ENCODE peak calls at places on chromosomes 11 and 22, in four cellular contexts. E is upper lobe of right lung; P is heart right ventricle; M is CD8-positive, alpha-beta T cell. R is an unnamed sample.

GRCh38 chr11:62669420-62670161 is 1.9 kb upstream of the UQCC3 start:
- DNase-seq in P (no peak), M (no peak), E (no peak), R (no peak)

GRCh38 chr11:5881756-5882155 is 1.3 kb downstream of the OR52E4 start:
- DNase-seq in P (no peak), M (no peak), E (no peak), R (no peak)

GRCh38 chr11:61384271-61385242 is 7.8 kb upstream of the TMEM216 start:
- DNase-seq in E (peak; percentile 36), M (no peak), P (no peak), R (no peak)

GRCh38 chr11:120712862-120713770 is 201.6 kb downstream of the GRIK4 start:
- DNase-seq in P (no peak), M (no peak), E (no peak), R (peak; percentile 33)

GRCh38 chr22:23570681-23571080 is 9.4 kb downstream of the IGLL1 start:
- DNase-seq in M (no peak), P (no peak), E (peak; percentile 39), R (no peak)

GRCh38 chr11:57484141-57484710 is 23.9 kb downstream of the RTN4RL2 start:
- DNase-seq in P (no peak), E (no peak), M (no peak), R (no peak)

GRCh38 chr11:70319694-70320093 is 49.2 kb downstream of the PPFIA1 start:
- DNase-seq in P (no peak), M (no peak), E (no peak), R (no peak)

GRCh38 chr22:18031670-18032454 is 7.5 kb upstream of the MICAL3 start:
- DNase-seq in P (no peak), M (no peak), E (no peak), R (peak; percentile 86)

GRCh38 chr11:79313513-79313912 is 127.3 kb downstream of the TENM4 start:
- DNase-seq in P (no peak), E (no peak), M (no peak), R (no peak)

GRCh38 chr11:6864436-6864835 is 1.6 kb downstream of the OR10A2 start:
- DNase-seq in M (no peak), E (no peak), P (no peak), R (no peak)

GRCh38 chr11:28585007-28585406 is 476.8 kb downstream of the METTL15 start:
- DNase-seq in E (no peak), M (no peak), P (no peak), R (no peak)

GRCh38 chr11:59283825-59284772 is 71.4 kb upstream of the MPEG1 start:
- DNase-seq in M (peak; percentile 26), E (no peak), P (peak; percentile 23), R (peak; percentile 38)

GRCh38 chr11:85710912-85711311 is 24.9 kb upstream of the CCDC89 start:
- DNase-seq in M (no peak), P (no peak), E (no peak), R (no peak)

GRCh38 chr11:73980001-73980960 is 2.4 kb downstream of the UCP2 start:
- DNase-seq in E (peak; percentile 69), P (peak; percentile 22), M (peak; percentile 67), R (no peak)

GRCh38 chr11:1652026-1652425 is 22.5 kb downstream of the KRTAP5-5 start:
- DNase-seq in P (no peak), E (peak; percentile 42), M (no peak), R (peak; percentile 12)

GRCh38 chr11:2741006-2741376 is 41.2 kb upstream of the KCNQ1OT1 start:
- DNase-seq in E (no peak), M (no peak), P (no peak), R (no peak)

GRCh38 chr22:27492566-27493201 is 308.9 kb downstream of the MN1 start:
- DNase-seq in M (no peak), P (no peak), E (no peak), R (no peak)

GRCh38 chr11:10096987-10097386 is 197.0 kb downstream of the SBF2 start:
- DNase-seq in M (no peak), E (no peak), P (no peak), R (no peak)

GRCh38 chr22:17586831-17587440 is 23.6 kb downstream of the SLC25A18 start:
- DNase-seq in P (no peak), M (no peak), E (peak; percentile 61), R (no peak)

GRCh38 chr11:65639623-65640482 is 2.0 kb downstream of the SIPA1 start:
- DNase-seq in M (peak; percentile 64), E (no peak), P (peak; percentile 58), R (no peak)

GRCh38 chr11:96049426-96049825 is 125.5 kb upstream of the MTMR2 start:
- DNase-seq in P (no peak), M (no peak), E (no peak), R (no peak)

GRCh38 chr11:64863381-64864060 is 14.9 kb downstream of the EHD1 start:
- DNase-seq in M (no peak), P (no peak), E (no peak), R (peak; percentile 75)

GRCh38 chr11:68535098-68535497 is 74.5 kb downstream of the PPP6R3 start:
- DNase-seq in P (no peak), E (no peak), M (no peak), R (no peak)

GRCh38 chr11:83159901-83160865 is 3.3 kb downstream of the PCF11 start:
- DNase-seq in P (no peak), E (no peak), M (no peak), R (no peak)

GRCh38 chr11:37124384-37124783 is 526.3 kb upstream of the RAG2 start:
- DNase-seq in E (no peak), P (no peak), M (no peak), R (no peak)

GRCh38 chr11:87038235-87038960 is 664 bp downstream of the TMEM135 start:
- DNase-seq in M (no peak), E (no peak), P (no peak), R (no peak)

GRCh38 chr22:42947211-42947990 is 67.5 kb downstream of the PACSIN2 start:
- DNase-seq in M (no peak), P (peak; percentile 55), E (no peak), R (no peak)

GRCh38 chr22:30236875-30237274 is 9.7 kb downstream of the LIF start:
- DNase-seq in M (no peak), P (no peak), E (no peak), R (no peak)

GRCh38 chr22:30239421-30240405 is 6.8 kb downstream of the LIF start:
- DNase-seq in E (no peak), M (no peak), P (no peak), R (no peak)

GRCh38 chr22:30238661-30239420 is 7.7 kb downstream of the LIF start:
- DNase-seq in E (no peak), M (no peak), P (peak; percentile 40), R (peak; percentile 71)

GRCh38 chr22:30235687-30236170 is 10.8 kb downstream of the LIF start:
- DNase-seq in P (no peak), E (no peak), M (no peak), R (no peak)

GRCh38 chr22:30238136-30238535 is 8.4 kb downstream of the LIF start:
- DNase-seq in P (no peak), E (no peak), M (no peak), R (no peak)
- TF ChIP-seq CTCF in P (no peak), E (no peak), M (no peak), R (no peak)

DNA sequence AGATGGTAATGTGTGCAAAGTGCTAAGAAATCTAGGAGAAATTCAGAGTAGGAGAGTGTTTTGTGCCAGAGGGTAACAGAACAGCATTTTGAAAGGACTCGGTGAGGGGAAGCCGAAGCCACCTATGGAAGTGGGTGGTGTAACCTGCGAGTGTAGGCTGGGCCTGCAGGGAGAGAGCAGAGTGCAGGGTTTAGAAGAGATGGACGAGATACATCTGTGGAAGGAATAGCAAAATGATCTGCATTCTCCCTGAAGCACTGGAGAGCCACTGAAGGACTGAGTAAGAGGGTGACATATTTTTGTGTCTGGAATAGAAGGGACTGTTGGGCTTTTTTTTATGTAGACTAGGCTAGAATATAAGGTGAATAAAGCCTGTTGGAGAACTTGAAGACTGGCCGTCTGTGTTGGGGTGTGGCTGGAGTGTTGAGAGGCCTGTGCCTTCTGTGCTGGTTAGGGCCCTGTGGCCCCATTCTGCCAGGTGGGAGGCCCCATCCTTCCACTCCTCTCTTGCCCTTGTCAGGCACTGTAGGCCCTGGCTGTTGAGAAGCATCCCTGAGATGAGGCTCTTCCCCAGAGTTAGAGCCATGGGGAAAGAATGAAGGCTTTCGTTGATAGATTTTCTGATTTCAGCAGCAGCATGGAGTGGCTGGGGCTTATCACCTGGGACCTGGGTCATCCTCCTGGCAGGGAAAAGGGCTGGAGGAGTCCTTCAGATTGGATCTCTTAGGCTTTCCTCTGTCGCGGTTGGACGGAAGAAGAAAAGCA is 102.2 kb downstream of the ZBTB16 start:
- DNase-seq in E (no peak), M (no peak), P (no peak), R (no peak)
- H3K27ac ChIP-seq in E (peak overlapping the region; percentile 97), M (no peak overlapping the region), P (peak overlapping the region; percentile 98), R (peak overlapping the region; percentile 98)

GRCh38 chr22:38716827-38717226 is 11.1 kb downstream of the GTPBP1 start:
- DNase-seq in M (no peak), E (no peak), P (no peak), R (no peak)

GRCh38 chr22:38719196-38719595 is 13.5 kb downstream of the GTPBP1 start:
- DNase-seq in E (no peak), P (no peak), M (no peak), R (no peak)

GRCh38 chr22:38720350-38720749 is 14.6 kb downstream of the GTPBP1 start:
- DNase-seq in M (no peak), P (no peak), E (no peak), R (no peak)

GRCh38 chr22:38717244-38717643 is 11.5 kb downstream of the GTPBP1 start:
- DNase-seq in M (no peak), E (no peak), P (no peak), R (no peak)

GRCh38 chr22:38718414-38718813 is 12.7 kb downstream of the GTPBP1 start:
- DNase-seq in M (no peak), E (peak; percentile 77), P (no peak), R (peak; percentile 64)
- TF ChIP-seq CTCF in M (no peak), E (peak; percentile 59), P (peak; percentile 33), R (peak; percentile 58)

GRCh38 chr11:17650601-17650911 is 68.8 kb upstream of the MYOD1 start:
- DNase-seq in P (no peak), E (no peak), M (no peak), R (no peak)

GRCh38 chr11:17649696-17650600 is 69.4 kb upstream of the MYOD1 start:
- DNase-seq in P (no peak), E (no peak), M (no peak), R (no peak)

GRCh38 chr11:17646451-17647145 is 72.8 kb upstream of the MYOD1 start:
- DNase-seq in M (no peak), E (no peak), P (no peak), R (no peak)

GRCh38 chr11:17649261-17649660 is 70.1 kb upstream of the MYOD1 start:
- DNase-seq in M (no peak), P (no peak), E (no peak), R (no peak)

DNA sequence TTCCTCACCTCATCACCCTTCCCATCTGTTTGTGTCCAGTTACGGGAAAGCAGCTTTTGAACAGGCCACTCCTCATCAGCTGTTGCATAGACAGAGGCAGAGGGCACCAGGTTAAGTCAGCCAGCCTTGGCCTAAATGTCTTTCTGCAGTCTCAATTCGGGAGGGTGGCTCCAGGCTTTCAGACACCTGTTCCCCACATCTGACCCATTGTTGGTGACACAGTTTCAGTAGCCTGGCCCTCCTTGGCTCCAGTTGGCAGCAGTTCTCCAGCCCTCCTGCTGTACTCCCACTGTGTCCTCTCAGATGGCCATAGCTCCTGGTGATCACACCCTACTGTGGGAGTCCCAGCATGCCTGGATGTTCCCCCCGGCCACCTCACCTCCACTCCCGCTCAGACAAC is 70.8 kb upstream of the MYOD1 start:
- DNase-seq in M (no peak), E (no peak), P (no peak), R (no peak)
- H3K27ac ChIP-seq in M (no peak overlapping the region), E (no peak overlapping the region), P (no peak overlapping the region), R (no peak overlapping the region)

R was measured in uterus.